ENCODE peak calls at places on chromosomes 13 and 19, in six cellular contexts. One of them, this sample, is unnamed.

GRCh38 chr13:76690611-76691010 is 195.6 kb downstream of the KCTD12 start:
- DNase-seq in skeletal muscle cell: no peak
- DNase-seq in stomach: no peak
- DNase-seq in LHCN-M2: no peak
- DNase-seq in anterior cingulate cortex: no peak
- DNase-seq in HTR-8/SVneo: no peak
- DNase-seq in this sample: no peak

GRCh38 chr13:46728777-46729176 is 68.2 kb downstream of the ESD start:
- DNase-seq in skeletal muscle cell: no peak
- DNase-seq in stomach: no peak
- DNase-seq in LHCN-M2: peak
- DNase-seq in anterior cingulate cortex: no peak
- DNase-seq in HTR-8/SVneo: no peak
- DNase-seq in this sample: no peak

GRCh38 chr13:27250833-27251165 is 559 bp upstream of the RPL21 start:
- DNase-seq in skeletal muscle cell: no peak
- DNase-seq in stomach: no peak
- DNase-seq in LHCN-M2: no peak
- DNase-seq in anterior cingulate cortex: no peak
- DNase-seq in HTR-8/SVneo: no peak
- DNase-seq in this sample: no peak

GRCh38 chr13:44906758-44907157 is 82.5 kb downstream of the NUFIP1 start:
- DNase-seq in skeletal muscle cell: no peak
- DNase-seq in stomach: peak
- DNase-seq in LHCN-M2: peak
- DNase-seq in anterior cingulate cortex: peak
- DNase-seq in HTR-8/SVneo: no peak
- DNase-seq in this sample: peak

GRCh38 chr19:43560687-43561086 is 14.6 kb downstream of the XRCC1 start:
- DNase-seq in skeletal muscle cell: peak
- DNase-seq in stomach: no peak
- DNase-seq in LHCN-M2: peak
- DNase-seq in anterior cingulate cortex: no peak
- DNase-seq in HTR-8/SVneo: peak
- DNase-seq in this sample: no peak

GRCh38 chr19:51531349-51532315 is at the start of gene SIGLEC6:
- DNase-seq in skeletal muscle cell: no peak
- DNase-seq in stomach: peak
- DNase-seq in LHCN-M2: no peak
- DNase-seq in anterior cingulate cortex: peak
- DNase-seq in HTR-8/SVneo: no peak
- DNase-seq in this sample: no peak

GRCh38 chr19:49487277-49488045 is at the start of gene RPL13A:
- DNase-seq in skeletal muscle cell: peak
- DNase-seq in stomach: peak
- DNase-seq in LHCN-M2: peak
- DNase-seq in anterior cingulate cortex: peak
- DNase-seq in HTR-8/SVneo: peak
- DNase-seq in this sample: peak

GRCh38 chr19:37997911-37998344 is 90.9 kb downstream of the SIPA1L3 start:
- DNase-seq in skeletal muscle cell: peak
- DNase-seq in stomach: no peak
- DNase-seq in LHCN-M2: peak
- DNase-seq in anterior cingulate cortex: no peak
- DNase-seq in HTR-8/SVneo: peak
- DNase-seq in this sample: no peak

GRCh38 chr19:40282920-40283319 is 2.2 kb downstream of the AKT2 start:
- DNase-seq in skeletal muscle cell: no peak
- DNase-seq in stomach: no peak
- DNase-seq in LHCN-M2: no peak
- DNase-seq in anterior cingulate cortex: no peak
- DNase-seq in HTR-8/SVneo: no peak
- DNase-seq in this sample: no peak

GRCh38 chr19:3409346-3410064 is 43.1 kb downstream of the NFIC start:
- DNase-seq in skeletal muscle cell: no peak
- DNase-seq in stomach: peak
- DNase-seq in LHCN-M2: no peak
- DNase-seq in anterior cingulate cortex: no peak
- DNase-seq in HTR-8/SVneo: no peak
- DNase-seq in this sample: no peak

GRCh38 chr13:51453308-51453958 is 597 bp upstream of the INTS6 start:
- DNase-seq in skeletal muscle cell: no peak
- DNase-seq in stomach: no peak
- DNase-seq in LHCN-M2: no peak
- DNase-seq in anterior cingulate cortex: no peak
- DNase-seq in HTR-8/SVneo: no peak
- DNase-seq in this sample: peak